ENCODE peak calls at places on chromosomes 3 and 15, in six cellular contexts. T is suprapubic skin, D is colonic mucosa, N is K562, U is neural progenitor cell, S is cardiac muscle cell. R is an unnamed sample. For H3K4me1, the result is how much of the 10 kb centered on the place peaks cover.

GRCh38 chr3:29922990-29923746 is 642.3 kb downstream of the RBMS3 start:
- DNase-seq in T (peak), D (no peak), N (no peak), U (no peak), S (peak), R (no peak)

GRCh38 chr3:126613481-126614187 is 41.3 kb downstream of the TXNRD3 start:
- DNase-seq in T (no peak), D (no peak), N (no peak), U (no peak), S (peak), R (no peak)

GRCh38 chr3:96434616-96435015 is 379.8 kb upstream of the EPHA6 start:
- DNase-seq in T (no peak), D (no peak), N (no peak), U (no peak), S (no peak), R (no peak)

GRCh38 chr15:77528290-77528967 is 104.3 kb downstream of the LINGO1 start:
- DNase-seq in T (peak), D (no peak), N (no peak), U (no peak), S (no peak), R (no peak)

GRCh38 chr3:138461246-138461645 is 26.8 kb downstream of the ESYT3 start:
- DNase-seq in T (no peak), D (no peak), N (no peak), U (no peak), S (no peak), R (no peak)

GRCh38 chr3:83003917-83004316 is 1242.5 kb upstream of the GBE1 start:
- DNase-seq in T (no peak), D (no peak), N (no peak), U (peak), S (no peak), R (no peak)

GRCh38 chr3:64388886-64389285 is 163.6 kb upstream of the PRICKLE2 start:
- DNase-seq in T (no peak), D (no peak), N (no peak), U (no peak), S (no peak), R (no peak)

GRCh38 chr3:140720242-140720641 is 42.4 kb downstream of the TRIM42 start:
- DNase-seq in T (no peak), D (no peak), N (no peak), U (no peak), S (no peak), R (no peak)

GRCh38 chr3:74789111-74789510 is 174.7 kb upstream of the CNTN3 start:
- DNase-seq in T (no peak), D (no peak), N (no peak), U (no peak), S (no peak), R (no peak)

GRCh38 chr3:64008952-64009351 is 14.3 kb downstream of the PSMD6 start:
- DNase-seq in T (no peak), D (no peak), N (no peak), U (no peak), S (peak), R (no peak)

GRCh38 chr15:37135225-37135624 is 34.9 kb upstream of the MEIS2 start:
- DNase-seq in T (no peak), D (no peak), N (peak), U (peak), S (no peak), R (no peak)

GRCh38 chr3:13653631-13654279 is 104.8 kb downstream of the FBLN2 start:
- DNase-seq in T (no peak), D (no peak), N (peak), U (no peak), S (no peak), R (no peak)

GRCh38 chr15:88542342-88542733 is 4.1 kb downstream of the DET1 start:
- DNase-seq in T (no peak), D (no peak), N (peak), U (no peak), S (peak), R (no peak)

GRCh38 chr3:3798641-3799113 is 554 bp upstream of the LRRN1 start:
- DNase-seq in T (no peak), D (peak), N (no peak), U (peak), S (no peak), R (peak)

GRCh38 chr15:41789662-41790061 is 15.4 kb downstream of the MAPKBP1 start:
- DNase-seq in T (no peak), D (no peak), N (no peak), U (no peak), S (no peak), R (no peak)

GRCh38 chr15:101407439-101407838 is 82.1 kb downstream of the PCSK6 start:
- DNase-seq in T (no peak), D (no peak), N (no peak), U (no peak), S (no peak), R (no peak)

GRCh38 chr15:62933388-62933787 is 109.2 kb upstream of the TPM1 start:
- DNase-seq in T (no peak), D (no peak), N (no peak), U (no peak), S (no peak), R (no peak)

GRCh38 chr15:37109952-37110630 is 9.7 kb upstream of the MEIS2 start:
- DNase-seq in T (peak), D (no peak), N (no peak), U (peak), S (peak), R (no peak)

GRCh38 chr3:54891540-54891897 is 36.3 kb downstream of the LRTM1 start:
- DNase-seq in T (peak), D (peak), N (peak), U (peak), S (peak), R (peak)

GRCh38 chr15:71758716-71759115 is 51.6 kb upstream of the NR2E3 start:
- DNase-seq in T (no peak), D (no peak), N (no peak), U (no peak), S (no peak), R (no peak)

GRCh38 chr3:147513785-147514184 is 104.6 kb downstream of the ZIC1 start:
- DNase-seq in T (no peak), D (no peak), N (no peak), U (peak), S (no peak), R (no peak)

GRCh38 chr15:77569647-77570186 is 63.0 kb downstream of the LINGO1 start:
- DNase-seq in T (no peak), D (no peak), N (peak), U (no peak), S (peak), R (no peak)

GRCh38 chr3:168426196-168426595 is 330.5 kb upstream of the GOLIM4 start:
- DNase-seq in T (no peak), D (no peak), N (no peak), U (no peak), S (no peak), R (no peak)

GRCh38 chr3:99145031-99145430 is 243.5 kb upstream of the DCBLD2 start:
- DNase-seq in T (no peak), D (no peak), N (no peak), U (no peak), S (no peak), R (no peak)

GRCh38 chr15:38514601-38515000 is 50.0 kb downstream of the RASGRP1 start:
- DNase-seq in T (no peak), D (no peak), N (no peak), U (peak), S (no peak), R (no peak)

DNA sequence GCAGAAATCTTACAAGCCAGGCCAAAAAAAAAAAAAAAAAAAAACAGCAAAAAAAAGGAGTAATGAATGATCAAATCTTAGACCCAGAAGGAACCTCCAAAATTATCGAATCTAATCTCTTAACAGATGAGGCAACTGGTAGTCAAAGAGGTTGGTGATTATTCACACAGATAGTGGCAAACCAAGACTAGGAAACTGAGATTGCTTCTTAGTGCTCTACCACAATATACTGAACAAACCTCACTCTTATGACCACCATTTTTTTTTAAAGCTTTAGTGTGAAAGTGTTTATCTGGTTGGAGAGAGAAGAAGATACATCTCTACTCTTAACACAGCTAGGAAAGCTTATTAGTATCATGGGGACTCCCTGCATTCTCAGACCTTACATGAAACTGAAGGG is 17.3 kb downstream of the ATOSA start:
- DNase-seq in T (no peak), D (no peak), N (no peak), U (no peak), S (no peak), R (no peak)
- H3K4me1 ChIP-seq in T (under half), D (under half), N (under half), U (under half), S (under half), R (half or more)

DNA sequence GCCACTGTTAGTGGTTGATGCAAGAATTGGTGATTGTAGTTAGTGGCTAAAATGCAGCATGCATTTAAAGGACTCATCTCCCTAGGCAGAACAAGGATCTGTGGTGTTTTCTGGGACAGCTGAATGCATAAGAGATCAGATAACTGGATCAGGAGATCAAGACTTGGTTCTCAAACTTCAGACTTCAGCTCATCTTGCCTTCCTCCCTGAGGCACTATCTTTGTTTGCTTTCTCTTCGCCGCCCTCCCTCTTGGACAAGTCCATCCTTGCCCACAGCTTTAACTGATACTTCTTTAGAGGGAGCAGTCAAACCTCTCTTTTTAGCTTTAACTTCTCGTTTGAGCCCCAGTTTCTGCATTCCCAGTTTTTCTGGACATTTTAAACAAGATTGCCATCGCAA is 195.4 kb upstream of the TPRG1 start:
- DNase-seq in T (no peak), D (no peak), N (no peak), U (no peak), S (no peak), R (no peak)
- H3K4me1 ChIP-seq in T (under half), D (under half), N (under half), U (under half), S (under half), R (under half)

GRCh38 chr3:158992466-158992865 is 190.6 kb downstream of the MFSD1 start:
- DNase-seq in T (no peak), D (no peak), N (no peak), U (no peak), S (no peak), R (no peak)

GRCh38 chr3:158991146-158991705 is 189.4 kb downstream of the MFSD1 start:
- DNase-seq in T (no peak), D (peak), N (peak), U (peak), S (no peak), R (peak)
- H3K4me1 ChIP-seq in T (under half), D (under half), N (under half), U (under half), S (under half), R (under half)

GRCh38 chr3:50340404-50341329 is at the start of gene RASSF1:
- DNase-seq in T (no peak), D (peak), N (peak), U (peak), S (peak), R (no peak)

GRCh38 chr3:50341537-50341936 is 901 bp upstream of the RASSF1 start:
- DNase-seq in T (no peak), D (peak), N (no peak), U (no peak), S (no peak), R (no peak)

GRCh38 chr3:50339485-50340196 is 995 bp downstream of the RASSF1 start:
- DNase-seq in T (no peak), D (peak), N (no peak), U (no peak), S (peak), R (no peak)

GRCh38 chr3:50342818-50343633 is 2.4 kb upstream of the RASSF1 start:
- DNase-seq in T (no peak), D (peak), N (no peak), U (peak), S (no peak), R (no peak)

GRCh38 chr3:50341996-50342732 is 1.5 kb upstream of the RASSF1 start:
- DNase-seq in T (no peak), D (peak), N (no peak), U (no peak), S (no peak), R (no peak)
- H3K4me1 ChIP-seq in T (half or more), D (under half), N (under half), U (under half), S (under half), R (under half)

DNA sequence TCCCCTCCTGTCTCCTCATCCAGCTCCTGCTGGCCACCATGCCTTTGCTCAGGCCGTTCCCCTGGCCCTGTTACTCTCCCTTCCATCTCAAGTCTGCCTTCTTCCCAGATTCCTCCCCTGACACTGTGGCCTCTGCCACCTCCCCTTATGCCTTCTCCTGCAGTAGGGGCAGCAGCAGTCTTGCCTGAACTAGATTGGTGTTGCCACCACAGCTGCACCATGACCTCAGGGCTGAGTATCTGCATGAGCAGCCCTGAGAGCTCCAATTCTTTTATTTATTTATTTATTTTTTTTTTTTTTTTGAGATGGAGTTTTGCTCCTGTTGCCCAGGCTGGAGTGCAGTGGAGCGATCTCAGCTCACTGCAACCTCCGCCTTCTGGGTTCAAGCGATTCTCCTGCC is 13.9 kb upstream of the CAMP start:
- DNase-seq in T (no peak), D (no peak), N (no peak), U (no peak), S (no peak), R (no peak)
- H3K4me1 ChIP-seq in T (under half), D (under half), N (under half), U (under half), S (under half), R (under half)

GRCh38 chr3:150410311-150411105 is 2.4 kb downstream of the TSC22D2 start:
- DNase-seq in T (peak), D (peak), N (peak), U (peak), S (peak), R (peak)
- H3K4me1 ChIP-seq in T (under half), D (under half), N (under half), U (under half), S (under half), R (under half)

GRCh38 chr3:188946351-188946750 is 225.4 kb upstream of the TPRG1 start:
- DNase-seq in T (no peak), D (no peak), N (no peak), U (no peak), S (no peak), R (no peak)

GRCh38 chr3:188948658-188949400 is 222.9 kb upstream of the TPRG1 start:
- DNase-seq in T (no peak), D (no peak), N (no peak), U (no peak), S (peak), R (peak)

GRCh38 chr3:188946837-188947236 is 224.9 kb upstream of the TPRG1 start:
- DNase-seq in T (no peak), D (no peak), N (no peak), U (no peak), S (peak), R (no peak)

GRCh38 chr3:188947983-188948657 is 223.7 kb upstream of the TPRG1 start:
- DNase-seq in T (peak), D (peak), N (no peak), U (peak), S (peak), R (peak)

GRCh38 chr3:188947401-188947982 is 224.3 kb upstream of the TPRG1 start:
- DNase-seq in T (peak), D (peak), N (peak), U (peak), S (peak), R (peak)
- H3K4me1 ChIP-seq in T (half or more), D (under half), N (under half), U (under half), S (under half), R (half or more)

DNA sequence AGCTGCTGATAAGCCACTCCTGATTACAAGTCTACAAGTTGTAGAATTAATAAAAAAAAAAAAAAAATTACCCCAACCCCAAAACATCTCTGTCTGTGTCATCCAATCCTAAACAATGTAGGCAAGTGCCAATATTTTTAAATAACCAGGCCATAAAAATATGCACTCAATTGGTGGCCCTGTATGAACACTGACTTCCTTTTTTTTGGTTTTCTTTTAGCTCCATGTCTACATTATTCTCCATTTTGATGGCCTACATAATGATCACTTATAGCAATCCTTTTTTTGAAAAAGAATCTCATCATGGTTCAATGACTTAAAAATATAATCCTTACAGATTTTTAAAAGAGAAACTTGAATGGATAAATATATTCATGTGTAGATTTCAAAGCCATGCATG is 72.1 kb downstream of the FOXP1 start:
- DNase-seq in T (no peak), D (no peak), N (no peak), U (no peak), S (no peak), R (no peak)
- H3K4me1 ChIP-seq in T (under half), D (under half), N (under half), U (under half), S (under half), R (under half)

DNA sequence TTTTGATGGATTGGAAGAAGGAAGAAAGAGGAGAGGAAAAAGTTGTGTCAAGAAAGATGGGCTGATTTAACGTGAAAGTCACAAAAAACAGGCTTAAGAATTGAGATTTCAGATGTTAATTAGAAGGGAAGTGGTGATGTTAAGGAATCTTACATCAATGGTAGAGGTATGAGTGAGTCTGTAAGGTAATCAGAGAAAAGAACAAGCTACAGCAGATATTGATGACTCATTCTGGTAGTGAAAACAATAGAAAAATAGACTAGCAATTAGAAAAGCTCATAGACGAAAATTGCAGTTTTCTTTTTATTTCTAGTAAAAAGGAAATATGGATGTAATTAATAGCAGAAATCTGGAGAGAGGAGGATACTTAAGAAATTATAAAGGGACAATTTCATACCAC is 559.6 kb downstream of the MCTP2 start:
- DNase-seq in T (no peak), D (no peak), N (no peak), U (no peak), S (no peak), R (no peak)
- H3K4me1 ChIP-seq in T (under half), D (under half), N (under half), U (under half), S (under half), R (under half)

GRCh38 chr3:16290827-16291196 is 25.8 kb downstream of the OXNAD1 start:
- DNase-seq in T (no peak), D (no peak), N (no peak), U (no peak), S (peak), R (no peak)
- H3K4me1 ChIP-seq in T (under half), D (under half), N (under half), U (under half), S (half or more), R (under half)

R was measured in body of pancreas.